ENCODE peak calls at places on chromosomes 16 and 17, in four cellular contexts. H is stimulated activated CD4-positive, alpha-beta T cell treated with anti-CD3 and anti-CD28 coated beads, Interleukin-15, amount 100 ng/mL, for 24 hours; X is CD8-positive, alpha-beta T cell; K is PC-3. A is an unnamed sample.

GRCh38 chr17:18224428-18225120 is 861 bp upstream of the LLGL1 start:
- DNase-seq in H (no peak), X (no peak), K (no peak), A (no peak)

GRCh38 chr16:55495616-55496289 is 13.1 kb upstream of the LPCAT2 start:
- DNase-seq in H (no peak), X (no peak), K (no peak), A (no peak)

GRCh38 chr17:31605761-31606160 is 214.3 kb downstream of the RAB11FIP4 start:
- DNase-seq in H (no peak), X (no peak), K (no peak), A (no peak)

GRCh38 chr16:30185141-30185682 is 1.8 kb downstream of the CORO1A start:
- DNase-seq in H (peak; percentile 60), X (peak; percentile 23), K (no peak), A (no peak)

GRCh38 chr17:681738-682137 is 32.9 kb downstream of the VPS53 start:
- DNase-seq in H (no peak), X (no peak), K (no peak), A (no peak)

GRCh38 chr16:64478258-64478906 is 643.5 kb downstream of the CDH11 start:
- DNase-seq in H (no peak), X (no peak), K (peak; percentile 89), A (no peak)

GRCh38 chr17:33200587-33200986 is 92.5 kb downstream of the ASIC2 start:
- DNase-seq in H (no peak), X (no peak), K (peak; percentile 3), A (no peak)

GRCh38 chr16:57358527-57359095 is at the start of gene CCL22:
- DNase-seq in H (peak; percentile 22), X (no peak), K (peak; percentile 41), A (no peak)

GRCh38 chr16:16057102-16057501 is 107.7 kb downstream of the ABCC1 start:
- DNase-seq in H (no peak), X (no peak), K (no peak), A (no peak)

GRCh38 chr17:31581022-31581483 is 189.6 kb downstream of the RAB11FIP4 start:
- DNase-seq in H (no peak), X (no peak), K (peak; percentile 85), A (no peak)

GRCh38 chr16:89325861-89326471 is 108.5 kb downstream of the ZNF778 start:
- DNase-seq in H (no peak), X (no peak), K (peak; percentile 60), A (no peak)